ENCODE peak calls at places on chromosome 17, in nine cellular contexts. S is spleen, D is activated B cell treated with CpG ODN at 0.5 μM for 24 hours, E is OCI-LY7, G is cardiac fibroblast, T is progenitor cell of endocrine pancreas, J is glutamatergic neuron, W is HFFc6, M is choroid plexus epithelial cell. I is an unnamed sample.

GRCh38 chr17:81483862-81484194 is 28.8 kb downstream of the ACTG1 start:
- DNase-seq in G (no peak), J (no peak), M (no peak), S (no peak), E (no peak), W (no peak), T (no peak), D (no peak), I (no peak)

GRCh38 chr17:74646231-74646630 is 22.7 kb upstream of the CD300E start:
- DNase-seq in E (peak), G (peak), S (no peak), T (no peak), W (no peak), D (no peak), J (no peak), M (peak), I (no peak)

GRCh38 chr17:62778990-62779681 is 29.0 kb downstream of the MARCHF10 start:
- DNase-seq in M (peak), T (no peak), W (peak), E (no peak), D (no peak), S (no peak), G (peak), J (no peak), I (peak)

GRCh38 chr17:73313526-73314127 is 1.8 kb upstream of the CDC42EP4 start:
- DNase-seq in T (no peak), G (no peak), D (no peak), E (no peak), W (no peak), M (no peak), J (no peak), S (no peak), I (no peak)

GRCh38 chr17:18859256-18859655 is 1.3 kb downstream of the PRPSAP2 start:
- DNase-seq in W (peak), S (no peak), G (peak), J (no peak), E (peak), M (peak), T (no peak), D (no peak), I (peak)

GRCh38 chr17:2170023-2170422 is 115.1 kb downstream of the HIC1 start:
- DNase-seq in W (no peak), G (no peak), J (no peak), S (no peak), E (peak), D (peak), M (no peak), T (no peak), I (no peak)

GRCh38 chr17:81512984-81513668 is 527 bp upstream of the ACTG1 start:
- DNase-seq in G (peak), T (peak), D (peak), W (peak), J (peak), M (peak), E (peak), S (peak), I (no peak)

GRCh38 chr17:79974786-79975497 is 60.7 kb downstream of the TBC1D16 start:
- DNase-seq in E (no peak), D (no peak), W (no peak), M (no peak), J (no peak), S (peak), T (no peak), G (no peak), I (no peak)

GRCh38 chr17:16872836-16873653 is 98.9 kb downstream of the TNFRSF13B start:
- DNase-seq in S (peak), W (no peak), T (peak), M (peak), D (peak), E (peak), G (peak), J (peak), I (no peak)

GRCh38 chr17:67491678-67492019 is 114.6 kb downstream of the PITPNC1 start:
- DNase-seq in G (no peak), E (no peak), S (no peak), M (no peak), T (no peak), J (no peak), W (no peak), D (no peak), I (no peak)

GRCh38 chr17:10019941-10020403 is 114.9 kb upstream of the RCVRN start:
- DNase-seq in J (no peak), D (no peak), E (no peak), M (no peak), W (no peak), G (no peak), S (no peak), T (no peak), I (no peak)

GRCh38 chr17:60154616-60155426 is 5.0 kb downstream of the CA4 start:
- DNase-seq in M (peak), W (peak), J (peak), T (no peak), E (no peak), G (peak), S (peak), D (no peak), I (peak)

GRCh38 chr17:76086384-76086783 is 7.4 kb downstream of the ZACN start:
- DNase-seq in G (no peak), D (no peak), M (no peak), E (no peak), J (no peak), W (no peak), T (no peak), S (no peak), I (no peak)

GRCh38 chr17:82457071-82457789 is 1.3 kb upstream of the NARF start:
- DNase-seq in D (no peak), T (no peak), M (no peak), J (no peak), S (no peak), G (peak), W (no peak), E (peak), I (no peak)

GRCh38 chr17:51427259-51428255 is 167.2 kb downstream of the UTP18 start:
- DNase-seq in S (no peak), T (no peak), G (no peak), D (no peak), W (no peak), J (no peak), E (no peak), M (no peak), I (no peak)

GRCh38 chr17:34750004-34750403 is 170.6 kb downstream of the TMEM132E start:
- DNase-seq in W (no peak), M (no peak), T (no peak), D (no peak), J (no peak), E (no peak), G (no peak), S (no peak), I (no peak)

GRCh38 chr17:47644324-47644723 is 5.4 kb upstream of the KPNB1 start:
- DNase-seq in M (no peak), S (no peak), D (no peak), T (no peak), E (no peak), J (no peak), W (no peak), G (no peak), I (no peak)

GRCh38 chr17:17911003-17911613 is 61.1 kb downstream of the TOM1L2 start:
- DNase-seq in S (no peak), M (no peak), D (no peak), G (no peak), E (no peak), W (no peak), J (peak), T (no peak), I (no peak)

GRCh38 chr17:50781167-50781566 is 13.8 kb upstream of the ANKRD40CL start:
- DNase-seq in S (no peak), T (no peak), W (no peak), E (no peak), J (no peak), G (no peak), D (no peak), M (no peak), I (no peak)

GRCh38 chr17:82328141-82328993 is 5.2 kb downstream of the SECTM1 start:
- DNase-seq in G (no peak), M (no peak), D (no peak), E (no peak), W (no peak), S (no peak), T (no peak), J (peak), I (no peak)

GRCh38 chr17:76527430-76528111 is 9.9 kb downstream of the CYGB start:
- DNase-seq in G (peak), S (peak), M (peak), T (no peak), D (peak), J (peak), E (peak), W (no peak), I (no peak)

GRCh38 chr17:50428831-50429424 is 2.9 kb downstream of the ACSF2 start:
- DNase-seq in J (no peak), D (no peak), G (no peak), W (no peak), S (no peak), M (peak), E (no peak), T (no peak), I (no peak)

GRCh38 chr17:32249475-32249874 is 16.2 kb upstream of the RHBDL3 start:
- DNase-seq in J (no peak), T (no peak), E (no peak), G (no peak), D (no peak), S (no peak), W (no peak), M (no peak), I (no peak)
- TF ChIP-seq CTCF in J (no peak), T (no peak), E (no peak), G (no peak), D (no peak), S (no peak), W (no peak), M (no peak), I (no peak)

DNA sequence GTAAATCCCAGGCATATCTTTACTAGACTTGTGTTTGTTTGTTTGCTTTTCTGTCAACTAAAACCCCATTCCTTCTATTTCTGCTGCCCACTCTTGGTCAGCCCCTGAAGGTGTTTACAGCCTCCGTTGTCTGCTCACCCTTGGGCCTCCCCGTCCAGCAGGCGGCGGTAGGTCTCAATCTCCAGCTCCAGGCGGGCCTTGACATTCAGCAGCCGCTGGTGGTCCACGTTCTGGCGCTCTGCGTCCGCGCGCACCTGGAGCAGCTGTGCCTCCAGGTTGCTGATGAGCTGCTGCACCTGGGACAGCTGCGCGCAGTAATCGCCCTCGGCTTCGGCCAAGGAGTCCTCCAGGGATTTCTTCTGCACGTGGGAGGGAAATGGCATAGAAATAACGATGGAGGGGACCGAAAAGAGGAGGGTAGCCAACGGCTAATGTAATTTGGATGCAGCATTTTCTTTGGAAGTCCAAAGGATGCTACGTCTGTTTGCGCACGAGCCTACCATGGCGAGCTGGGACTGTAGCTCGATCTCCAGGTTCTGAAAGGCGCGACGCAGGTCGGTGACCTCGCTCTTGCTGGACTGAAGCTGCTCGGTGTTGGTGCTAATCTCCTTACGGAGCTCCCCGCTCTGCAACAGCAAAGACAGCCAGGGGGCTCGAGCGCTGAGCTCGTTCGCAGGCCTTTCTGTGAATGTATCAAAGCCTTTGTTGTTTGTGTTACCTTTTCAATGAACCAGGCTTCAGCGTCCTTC is 3.9 kb downstream of the KRT12 start:
- DNase-seq in T (peak), G (peak), E (peak), W (no peak), J (peak), D (no peak), M (peak), S (no peak), I (no peak)
- TF ChIP-seq CTCF in T (peak), G (peak), E (peak), W (peak), J (peak), D (no peak), M (peak), S (no peak), I (no peak)

GRCh38 chr17:7220593-7221280 is 999 bp downstream of the ACADVL start:
- DNase-seq in S (no peak), J (peak), M (peak), G (peak), T (no peak), D (peak), W (peak), E (peak), I (no peak)
- TF ChIP-seq CTCF in S (peak), J (no peak), M (peak), G (peak), T (peak), D (no peak), W (peak), E (peak), I (peak)

DNA sequence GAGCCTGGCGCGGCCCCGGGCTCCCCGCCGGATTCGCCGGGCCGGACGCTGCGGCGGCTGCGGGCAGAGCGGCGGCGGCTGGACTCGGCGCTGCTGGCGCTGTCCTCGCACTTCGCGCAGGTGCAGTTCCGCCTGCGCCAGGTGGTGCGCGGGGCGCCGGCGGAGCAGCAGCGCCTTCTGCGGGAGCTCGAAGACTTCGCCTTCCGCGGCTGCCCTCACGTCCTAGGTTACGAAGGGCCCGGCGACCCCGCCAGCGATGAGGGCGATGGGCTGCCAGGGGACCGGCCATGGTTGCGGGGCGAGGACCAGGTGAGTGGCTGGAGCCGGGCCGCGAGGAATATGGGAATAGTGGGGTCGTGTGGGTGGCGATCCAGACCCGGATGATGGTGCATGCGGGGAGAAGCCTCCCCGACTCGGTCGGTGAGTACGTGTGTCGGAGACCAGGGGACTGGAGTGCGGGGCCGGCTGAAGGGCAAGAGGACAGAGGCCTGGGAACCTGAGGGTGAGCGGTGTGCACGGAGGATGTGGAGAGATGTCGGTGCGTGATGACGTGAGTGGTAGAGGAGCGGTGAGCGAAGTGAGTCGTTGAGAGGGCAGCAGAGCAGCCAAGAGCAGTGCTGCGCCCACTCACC is 517 bp downstream of the RUNDC1 start:
- DNase-seq in E (peak), D (no peak), W (peak), T (peak), M (peak), J (peak), G (peak), S (peak), I (no peak)
- TF ChIP-seq CTCF in E (peak), D (no peak), W (peak), T (peak), M (no peak), J (no peak), G (no peak), S (no peak), I (no peak)

GRCh38 chr17:55345132-55345531 is 76.5 kb downstream of the MMD start:
- DNase-seq in T (no peak), G (no peak), E (no peak), D (no peak), W (no peak), S (no peak), M (no peak), J (no peak), I (no peak)

GRCh38 chr17:55347341-55347740 is 74.3 kb downstream of the MMD start:
- DNase-seq in M (no peak), T (no peak), G (no peak), J (no peak), D (no peak), W (no peak), S (no peak), E (no peak), I (no peak)

GRCh38 chr17:55346658-55347057 is 75.0 kb downstream of the MMD start:
- DNase-seq in S (no peak), J (no peak), E (no peak), G (no peak), M (no peak), D (no peak), W (no peak), T (no peak), I (no peak)

GRCh38 chr17:55351027-55351625 is 70.5 kb downstream of the MMD start:
- DNase-seq in M (no peak), T (no peak), D (no peak), E (peak), J (no peak), S (no peak), G (no peak), W (no peak), I (no peak)

GRCh38 chr17:55348749-55349354 is 72.8 kb downstream of the MMD start:
- DNase-seq in T (peak), J (peak), S (no peak), W (peak), M (peak), G (peak), D (no peak), E (peak), I (no peak)
- TF ChIP-seq CTCF in T (peak), J (peak), S (peak), W (peak), M (peak), G (peak), D (peak), E (peak), I (peak)

GRCh38 chr17:77644981-77645380 is 313.5 kb upstream of the TNRC6C start:
- DNase-seq in W (no peak), T (no peak), G (no peak), J (no peak), D (no peak), E (no peak), S (peak), M (no peak), I (no peak)
- TF ChIP-seq CTCF in W (no peak), T (peak), G (no peak), J (no peak), D (no peak), E (peak), S (no peak), M (no peak), I (no peak)

GRCh38 chr17:45846223-45846622 is 1.5 kb downstream of the SPPL2C start:
- DNase-seq in G (no peak), M (no peak), W (no peak), T (no peak), E (no peak), S (peak), J (no peak), D (no peak), I (no peak)

GRCh38 chr17:45846646-45847045 is 2.0 kb downstream of the SPPL2C start:
- DNase-seq in G (no peak), E (no peak), D (no peak), S (no peak), J (no peak), T (no peak), W (no peak), M (no peak), I (no peak)

GRCh38 chr17:45843722-45844121 is 959 bp upstream of the SPPL2C start:
- DNase-seq in D (no peak), G (no peak), M (no peak), J (no peak), T (no peak), S (no peak), E (no peak), W (no peak), I (no peak)

GRCh38 chr17:45845376-45846185 is 900 bp downstream of the SPPL2C start:
- DNase-seq in T (no peak), G (no peak), M (no peak), J (no peak), S (peak), D (no peak), W (no peak), E (no peak), I (no peak)

DNA sequence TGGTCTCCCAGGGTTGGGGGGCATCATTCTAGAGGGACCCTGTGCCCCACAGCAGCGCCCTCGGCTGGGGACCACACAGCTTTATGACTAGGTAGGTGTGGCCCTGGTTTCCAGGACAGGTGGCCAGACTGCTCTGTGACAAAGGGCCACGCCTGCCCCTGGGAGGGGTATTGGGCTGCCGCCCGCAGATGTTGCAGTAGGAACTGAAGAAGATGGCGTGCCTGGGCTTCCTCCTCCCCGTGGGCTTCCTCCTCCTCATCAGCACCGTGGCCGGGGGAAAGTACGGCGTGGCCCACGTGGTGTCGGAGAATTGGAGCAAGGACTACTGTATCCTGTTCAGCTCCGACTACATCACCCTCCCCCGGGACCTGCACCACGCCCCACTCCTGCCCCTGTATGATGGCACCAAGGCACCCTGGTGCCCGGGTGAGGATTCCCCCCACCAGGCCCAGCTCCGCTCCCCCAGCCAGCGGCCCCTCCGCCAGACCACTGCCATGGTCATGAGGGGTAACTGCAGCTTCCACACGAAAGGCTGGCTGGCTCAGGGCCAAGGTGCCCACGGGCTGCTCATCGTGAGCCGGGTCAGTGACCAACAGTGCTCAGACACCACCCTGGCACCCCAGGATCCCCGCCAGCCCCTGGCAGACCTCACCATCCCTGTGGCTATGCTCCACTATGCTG is at the start of gene SPPL2C:
- DNase-seq in S (peak), G (no peak), T (no peak), E (no peak), W (no peak), D (no peak), M (no peak), J (no peak), I (no peak)
- TF ChIP-seq CTCF in S (no peak), G (no peak), T (no peak), E (no peak), W (no peak), D (no peak), M (no peak), J (no peak), I (no peak)

DNA sequence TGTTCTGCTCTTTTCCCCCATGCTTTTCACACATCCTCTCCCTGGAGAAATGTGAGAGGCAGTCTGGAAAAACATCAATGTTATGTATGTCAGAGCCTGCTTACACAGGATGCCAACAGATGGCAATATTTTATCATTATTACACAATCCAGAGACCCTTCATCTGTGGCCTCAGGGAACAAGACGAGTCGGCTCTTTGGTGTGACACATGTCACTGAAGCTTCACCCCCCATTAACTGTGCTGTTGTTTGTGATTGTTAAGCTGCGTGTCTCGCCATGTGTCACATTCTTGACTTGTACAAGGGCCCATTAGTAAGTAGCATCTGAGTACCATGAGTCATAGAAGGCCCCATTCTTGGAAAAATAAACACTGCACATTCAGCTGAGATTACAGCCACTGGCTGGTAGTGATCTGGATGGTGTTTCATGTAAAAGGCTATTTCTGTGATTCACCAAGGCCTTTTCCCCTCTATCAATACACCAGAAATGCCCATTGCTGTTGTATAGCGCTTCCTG is 682.1 kb upstream of the SOX9 start:
- DNase-seq in T (no peak), E (no peak), M (peak), W (peak), G (peak), D (no peak), J (peak), S (no peak), I (peak)
- TF ChIP-seq CTCF in T (no peak), E (peak), M (peak), W (peak), G (no peak), D (no peak), J (no peak), S (no peak), I (no peak)

GRCh38 chr17:38613981-38614779 is 8.4 kb upstream of the SRCIN1 start:
- DNase-seq in G (no peak), D (no peak), T (no peak), M (no peak), S (no peak), E (no peak), W (no peak), J (no peak), I (no peak)
- TF ChIP-seq CTCF in G (no peak), D (no peak), T (no peak), M (no peak), S (no peak), E (no peak), W (no peak), J (no peak), I (no peak)